ENCODE peak calls at places on chromosomes 16 and 17, in four cellular contexts. J is progenitor cell of endocrine pancreas; L is stimulated activated CD4-positive, alpha-beta T cell treated with anti-CD3 and anti-CD28 coated beads, TNF-alpha, amount 100 ng/mL, for 4 hours; W is AG04450. Y is an unnamed sample.

GRCh38 chr16:89002851-89003830 is 26.1 kb upstream of the CBFA2T3 start:
- DNase-seq in W (no peak), J (no peak), L (no peak), Y (no peak)

GRCh38 chr16:70661534-70661917 is 15.2 kb downstream of the IL34 start:
- DNase-seq in L (no peak), J (no peak), W (no peak), Y (no peak)

GRCh38 chr16:4477966-4478365 is 1.8 kb downstream of the HMOX2 start:
- DNase-seq in L (no peak), W (no peak), J (no peak), Y (peak; percentile 46)

GRCh38 chr17:82020874-82021727 is 1.6 kb downstream of the CENPX start:
- DNase-seq in W (peak; percentile 53), L (no peak), J (no peak), Y (peak; percentile 80)

GRCh38 chr16:50047864-50048263 is 17.9 kb upstream of the HEATR3 start:
- DNase-seq in J (no peak), W (no peak), L (no peak), Y (no peak)

GRCh38 chr17:54172654-54173316 is 350.1 kb downstream of the KIF2B start:
- DNase-seq in W (no peak), J (no peak), L (no peak), Y (peak; percentile 60)

GRCh38 chr16:79089735-79090284 is 510.7 kb downstream of the MAF start:
- DNase-seq in W (no peak), L (peak; percentile 33), J (no peak), Y (no peak)

GRCh38 chr17:5719976-5720375 is 135.7 kb upstream of the NLRP1 start:
- DNase-seq in J (no peak), W (no peak), L (no peak), Y (no peak)

GRCh38 chr16:9092963-9093477 is 1.6 kb downstream of the HAPSTR1 start:
- DNase-seq in L (no peak), W (no peak), J (peak; percentile 17), Y (no peak)

GRCh38 chr17:17314501-17315071 is 11.4 kb downstream of the NT5M start:
- DNase-seq in J (no peak), W (no peak), L (no peak), Y (no peak)

GRCh38 chr17:59607817-59608403 is 11.8 kb upstream of the CLTC start:
- DNase-seq in J (no peak), W (no peak), L (peak; percentile 5), Y (peak; percentile 63)

GRCh38 chr17:37373530-37374159 is 2.1 kb upstream of the C17orf78 start:
- DNase-seq in J (peak; percentile 35), L (peak; percentile 41), W (peak; percentile 68), Y (peak; percentile 83)

GRCh38 chr16:23587726-23588125 is 8.4 kb downstream of the NDUFAB1 start:
- DNase-seq in L (no peak), W (peak; percentile 91), J (no peak), Y (peak; percentile 8)

GRCh38 chr16:69928856-69929400 is 22.2 kb upstream of the CLEC18A start:
- DNase-seq in W (no peak), J (no peak), L (no peak), Y (no peak)

GRCh38 chr17:68246271-68247028 is 1.4 kb upstream of the AMZ2 start:
- DNase-seq in W (no peak), L (no peak), J (no peak), Y (no peak)

GRCh38 chr16:50298075-50298460 is 31.7 kb downstream of the ADCY7 start:
- DNase-seq in J (no peak), L (no peak), W (no peak), Y (no peak)

GRCh38 chr16:66291833-66292232 is 74.7 kb upstream of the CDH5 start:
- DNase-seq in J (no peak), L (no peak), W (no peak), Y (no peak)

GRCh38 chr17:67942810-67943209 is 53.5 kb downstream of the C17orf58 start:
- DNase-seq in J (no peak), L (no peak), W (no peak), Y (peak; percentile 75)

GRCh38 chr16:80277182-80277581 is 263.6 kb upstream of the DYNLRB2 start:
- DNase-seq in L (no peak), J (no peak), W (no peak), Y (no peak)

GRCh38 chr16:56617212-56618085 is 8.1 kb upstream of the MT1E start:
- DNase-seq in L (no peak), J (peak; percentile 26), W (no peak), Y (no peak)